ENCODE peak calls at places on chromosome 12, in ten cellular contexts. C is A549; E is psoas muscle; Q is left ventricle myocardium superior; L is heart left ventricle; S is T-helper 17 cell; M is left colon; I is right cardiac atrium; U is activated T-cell treated with anti-CD3 and anti-CD28 coated beads, Interleukin-2, amount 50 U/mL, for 72 hours; B is RWPE2. V is an unnamed sample.

GRCh38 chr12:131786331-131786730 is 41.9 kb upstream of the MMP17 start:
- ATAC-seq in C (peak), E (no peak), Q (peak), L (peak), S (no peak), M (peak), I (peak), U (no peak), B (no peak), V (no peak)

GRCh38 chr12:1552171-1552570 is 42.2 kb downstream of the FBXL14 start:
- ATAC-seq in C (no peak), E (no peak), Q (no peak), L (no peak), S (no peak), M (no peak), I (no peak), U (no peak), B (no peak), V (no peak)

GRCh38 chr12:68784015-68784414 is 24.0 kb upstream of the MDM2 start:
- ATAC-seq in C (no peak), E (no peak), Q (peak), L (peak), S (no peak), M (no peak), I (peak), U (no peak), B (no peak), V (no peak)

GRCh38 chr12:113862570-113863454 is 103.3 kb downstream of the RBM19 start:
- ATAC-seq in C (peak), E (no peak), Q (no peak), L (no peak), S (no peak), M (no peak), I (no peak), U (peak), B (no peak), V (no peak)

GRCh38 chr12:52175411-52176350 is 16.1 kb downstream of the KRT80 start:
- ATAC-seq in C (peak), E (no peak), Q (no peak), L (peak), S (no peak), M (no peak), I (peak), U (no peak), B (peak), V (peak)

GRCh38 chr12:52600475-52600874 is 788 bp downstream of the KRT72 start:
- ATAC-seq in C (no peak), E (no peak), Q (no peak), L (no peak), S (no peak), M (no peak), I (no peak), U (no peak), B (no peak), V (no peak)

GRCh38 chr12:58640314-58640713 is 280.0 kb downstream of the LRIG3 start:
- ATAC-seq in C (no peak), E (no peak), Q (no peak), L (no peak), S (no peak), M (no peak), I (no peak), U (no peak), B (no peak), V (no peak)

GRCh38 chr12:103969391-103969790 is 3.7 kb downstream of the TDG start:
- ATAC-seq in C (no peak), E (no peak), Q (no peak), L (no peak), S (no peak), M (no peak), I (no peak), U (no peak), B (no peak), V (no peak)

GRCh38 chr12:131283191-131283861 is 329.6 kb downstream of the ADGRD1 start:
- ATAC-seq in C (no peak), E (no peak), Q (no peak), L (no peak), S (no peak), M (no peak), I (no peak), U (no peak), B (no peak), V (no peak)

GRCh38 chr12:108854055-108854452 is 3.3 kb downstream of the SSH1 start:
- ATAC-seq in C (peak), E (peak), Q (peak), L (peak), S (no peak), M (no peak), I (peak), U (no peak), B (peak), V (peak)

GRCh38 chr12:118187746-118188390 is 51.9 kb downstream of the PEBP1 start:
- ATAC-seq in C (no peak), E (peak), Q (peak), L (peak), S (no peak), M (peak), I (peak), U (no peak), B (no peak), V (no peak)

GRCh38 chr12:569091-569676 is 94.1 kb downstream of the NINJ2 start:
- ATAC-seq in C (no peak), E (no peak), Q (no peak), L (no peak), S (no peak), M (no peak), I (no peak), U (no peak), B (no peak), V (no peak)

GRCh38 chr12:77540097-77540496 is 290.6 kb upstream of the NAV3 start:
- ATAC-seq in C (no peak), E (no peak), Q (no peak), L (no peak), S (no peak), M (no peak), I (no peak), U (no peak), B (no peak), V (no peak)

GRCh38 chr12:68199127-68199526 is 26.5 kb downstream of the IL26 start:
- ATAC-seq in C (no peak), E (no peak), Q (no peak), L (no peak), S (no peak), M (no peak), I (no peak), U (no peak), B (no peak), V (no peak)

GRCh38 chr12:85963322-85963721 is 89.2 kb downstream of the NTS start:
- ATAC-seq in C (no peak), E (no peak), Q (no peak), L (no peak), S (no peak), M (no peak), I (no peak), U (no peak), B (no peak), V (no peak)

GRCh38 chr12:102833687-102834435 is 83.2 kb downstream of the PAH start:
- ATAC-seq in C (peak), E (no peak), Q (no peak), L (no peak), S (no peak), M (no peak), I (no peak), U (no peak), B (peak), V (no peak)

GRCh38 chr12:114347861-114348260 is 58.1 kb downstream of the TBX5 start:
- ATAC-seq in C (no peak), E (no peak), Q (no peak), L (no peak), S (no peak), M (no peak), I (no peak), U (no peak), B (no peak), V (no peak)

GRCh38 chr12:30847259-30847658 is 79.3 kb upstream of the TSPAN11 start:
- ATAC-seq in C (peak), E (peak), Q (peak), L (no peak), S (no peak), M (peak), I (no peak), U (no peak), B (no peak), V (no peak)

GRCh38 chr12:3336606-3337311 is 154.2 kb upstream of the PRMT8 start:
- ATAC-seq in C (no peak), E (no peak), Q (peak), L (peak), S (no peak), M (no peak), I (no peak), U (no peak), B (no peak), V (peak)

GRCh38 chr12:1738480-1738879 is 47.6 kb downstream of the ADIPOR2 start:
- ATAC-seq in C (no peak), E (no peak), Q (no peak), L (no peak), S (no peak), M (no peak), I (no peak), U (no peak), B (no peak), V (no peak)

GRCh38 chr12:122869207-122869973 is 26.5 kb downstream of the VPS37B start:
- ATAC-seq in C (no peak), E (no peak), Q (no peak), L (no peak), S (no peak), M (no peak), I (no peak), U (no peak), B (no peak), V (no peak)

GRCh38 chr12:32134144-32134888 is 27.7 kb downstream of the BICD1 start:
- ATAC-seq in C (peak), E (no peak), Q (no peak), L (peak), S (peak), M (no peak), I (no peak), U (peak), B (peak), V (peak)

GRCh38 chr12:2016862-2017723 is 12.8 kb upstream of the DCP1B start:
- ATAC-seq in C (no peak), E (no peak), Q (no peak), L (no peak), S (no peak), M (no peak), I (no peak), U (peak), B (no peak), V (no peak)

GRCh38 chr12:123165537-123165936 is 14.6 kb upstream of the PITPNM2 start:
- ATAC-seq in C (peak), E (no peak), Q (no peak), L (no peak), S (no peak), M (no peak), I (no peak), U (no peak), B (no peak), V (no peak)

GRCh38 chr12:65926119-65927004 is 102.1 kb downstream of the HMGA2 start:
- ATAC-seq in C (peak), E (no peak), Q (no peak), L (no peak), S (no peak), M (peak), I (no peak), U (no peak), B (no peak), V (no peak)

V was measured in gastroesophageal sphincter.